ENCODE peak calls at places on chromosomes 11 and 22, in six cellular contexts. W is dorsolateral prefrontal cortex, T is fibroblast of the aortic adventitia, G is heart right ventricle, X is glutamatergic neuron, U is activated B cell treated with CpG ODN at 0.5 μM for 24 hours. D is an unnamed sample.

GRCh38 chr11:119093951-119094815 is 7.5 kb downstream of the DPAGT1 start:
- DNase-seq in W (peak), T (peak), G (no peak), X (peak), U (no peak), D (no peak)

GRCh38 chr11:102757823-102758549 is 22.4 kb downstream of the MMP10 start:
- DNase-seq in W (no peak), T (peak), G (no peak), X (no peak), U (no peak), D (no peak)

GRCh38 chr22:47921906-47922305 is 1159.5 kb downstream of the TBC1D22A start:
- DNase-seq in W (no peak), T (no peak), G (no peak), X (no peak), U (no peak), D (no peak)

GRCh38 chr11:94457118-94458029 is 36.3 kb downstream of the MRE11 start:
- DNase-seq in W (no peak), T (no peak), G (no peak), X (no peak), U (no peak), D (no peak)

GRCh38 chr11:75558939-75559843 is 2.9 kb upstream of the SERPINH1 start:
- DNase-seq in W (no peak), T (peak), G (peak), X (no peak), U (no peak), D (no peak)

GRCh38 chr11:32255876-32256275 is 165.0 kb downstream of the RCN1 start:
- DNase-seq in W (no peak), T (no peak), G (no peak), X (peak), U (no peak), D (no peak)

GRCh38 chr22:28903080-28903479 is 19.7 kb downstream of the ZNRF3 start:
- DNase-seq in W (no peak), T (peak), G (peak), X (no peak), U (no peak), D (peak)

GRCh38 chr11:129610545-129610944 is 205.1 kb upstream of the TMEM45B start:
- DNase-seq in W (no peak), T (no peak), G (no peak), X (no peak), U (no peak), D (no peak)

GRCh38 chr11:129143335-129143734 is 48.8 kb downstream of the ARHGAP32 start:
- DNase-seq in W (peak), T (peak), G (peak), X (no peak), U (no peak), D (peak)

GRCh38 chr11:92415246-92415645 is 190.6 kb downstream of the FAT3 start:
- DNase-seq in W (no peak), T (peak), G (no peak), X (no peak), U (no peak), D (no peak)

GRCh38 chr11:77457340-77457739 is 16.6 kb downstream of the PAK1 start:
- DNase-seq in W (no peak), T (no peak), G (no peak), X (no peak), U (no peak), D (no peak)

GRCh38 chr11:1439341-1439740 is 47.2 kb downstream of the MOB2 start:
- DNase-seq in W (no peak), T (no peak), G (no peak), X (no peak), U (no peak), D (no peak)

GRCh38 chr22:32574957-32575893 is 100.6 kb downstream of the FBXO7 start:
- DNase-seq in W (no peak), T (no peak), G (no peak), X (no peak), U (no peak), D (no peak)

GRCh38 chr11:60899021-60899936 is 7.1 kb downstream of the PRPF19 start:
- DNase-seq in W (no peak), T (peak), G (no peak), X (no peak), U (no peak), D (no peak)

GRCh38 chr11:13972958-13973357 is 10.4 kb downstream of the SPON1 start:
- DNase-seq in W (no peak), T (peak), G (no peak), X (no peak), U (no peak), D (no peak)

GRCh38 chr11:115682101-115682500 is 177.9 kb upstream of the CADM1 start:
- DNase-seq in W (no peak), T (no peak), G (no peak), X (no peak), U (no peak), D (no peak)

GRCh38 chr11:113163291-113164030 is 150.9 kb upstream of the TTC12 start:
- DNase-seq in W (no peak), T (peak), G (no peak), X (no peak), U (no peak), D (no peak)

GRCh38 chr11:76846441-76846840 is 14.3 kb upstream of the ACER3 start:
- DNase-seq in W (no peak), T (no peak), G (no peak), X (no peak), U (no peak), D (no peak)

GRCh38 chr11:77418155-77418980 is 55.5 kb downstream of the PAK1 start:
- DNase-seq in W (no peak), T (no peak), G (no peak), X (no peak), U (no peak), D (no peak)

GRCh38 chr11:122128146-122128545 is 12.1 kb upstream of the BLID start:
- DNase-seq in W (no peak), T (no peak), G (no peak), X (no peak), U (no peak), D (no peak)

GRCh38 chr11:72411623-72412532 is 22.5 kb downstream of the CLPB start:
- DNase-seq in W (no peak), T (no peak), G (no peak), X (peak), U (peak), D (no peak)

GRCh38 chr22:40383905-40384304 is 13.5 kb downstream of the SGSM3 start:
- DNase-seq in W (no peak), T (peak), G (no peak), X (no peak), U (no peak), D (no peak)

GRCh38 chr11:120929664-120930154 is 94.2 kb upstream of the TBCEL start:
- DNase-seq in W (no peak), T (peak), G (peak), X (peak), U (no peak), D (peak)

GRCh38 chr11:123561046-123561781 is 93.2 kb downstream of the SCN3B start:
- DNase-seq in W (peak), T (peak), G (peak), X (peak), U (no peak), D (peak)

GRCh38 chr11:133821776-133822175 is 23.5 kb downstream of the SPATA19 start:
- DNase-seq in W (peak), T (no peak), G (peak), X (peak), U (no peak), D (peak)

GRCh38 chr11:70138403-70138802 is 60.3 kb downstream of the ANO1 start:
- DNase-seq in W (no peak), T (no peak), G (no peak), X (no peak), U (no peak), D (no peak)

GRCh38 chr11:111707039-111707690 is 59.0 kb downstream of the PPP2R1B start:
- DNase-seq in W (no peak), T (peak), G (peak), X (no peak), U (no peak), D (peak)

GRCh38 chr11:86551286-86551685 is 121.1 kb downstream of the ME3 start:
- DNase-seq in W (no peak), T (peak), G (peak), X (no peak), U (no peak), D (no peak)

GRCh38 chr22:17086750-17087149 is 1.9 kb downstream of the IL17RA start:
- DNase-seq in W (no peak), T (no peak), G (no peak), X (no peak), U (no peak), D (no peak)

GRCh38 chr11:45332486-45332934 is 46.4 kb upstream of the SYT13 start:
- DNase-seq in W (no peak), T (peak), G (peak), X (peak), U (no peak), D (no peak)

GRCh38 chr22:35746248-35746647 is 28.6 kb downstream of the APOL5 start:
- DNase-seq in W (no peak), T (no peak), G (no peak), X (no peak), U (no peak), D (peak)

GRCh38 chr22:26674211-26675190 is 17.1 kb downstream of the MIAT start:
- DNase-seq in W (no peak), T (no peak), G (no peak), X (no peak), U (no peak), D (no peak)

GRCh38 chr11:130634981-130635473 is 186.6 kb downstream of the ADAMTS15 start:
- DNase-seq in W (no peak), T (peak), G (no peak), X (no peak), U (no peak), D (no peak)

GRCh38 chr11:128506384-128506783 is 81.0 kb downstream of the ETS1 start:
- DNase-seq in W (no peak), T (no peak), G (no peak), X (no peak), U (no peak), D (no peak)

GRCh38 chr22:23192133-23192532 is 11.8 kb downstream of the BCR start:
- DNase-seq in W (no peak), T (no peak), G (no peak), X (no peak), U (no peak), D (no peak)

GRCh38 chr11:102469196-102469821 is 16.7 kb upstream of the TMEM123 start:
- DNase-seq in W (no peak), T (peak), G (no peak), X (no peak), U (no peak), D (no peak)

GRCh38 chr22:48619721-48620120 is 1208.0 kb downstream of the BRD1 start:
- DNase-seq in W (no peak), T (no peak), G (no peak), X (no peak), U (no peak), D (no peak)

GRCh38 chr11:4094348-4095291 is at the start of gene RRM1:
- DNase-seq in W (peak), T (peak), G (peak), X (peak), U (peak), D (peak)
- TF ChIP-seq CTCF in W (no peak), T (no peak), G (no peak), X (no peak), U (no peak), D (no peak)

DNA sequence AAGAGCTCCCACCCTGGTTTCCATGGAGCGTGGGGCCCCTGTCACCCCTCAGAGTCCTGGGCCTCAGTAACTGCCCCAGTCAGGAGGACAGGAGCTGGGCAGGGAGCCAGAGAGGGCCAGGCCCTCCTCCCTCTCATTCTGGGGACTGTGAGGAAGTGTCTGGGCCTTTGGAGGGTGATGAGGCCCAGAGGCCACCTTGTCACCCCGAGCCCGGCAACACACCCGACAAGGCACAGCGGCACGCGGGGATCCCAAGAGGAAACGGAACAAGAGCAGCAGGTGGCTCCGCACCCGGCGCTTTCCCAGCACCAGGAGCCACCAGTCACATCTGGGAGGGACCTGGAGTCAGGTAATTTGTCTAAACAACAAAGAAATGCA is 72.1 kb downstream of the CELSR1 start:
- DNase-seq in W (no peak), T (no peak), G (peak), X (no peak), U (no peak), D (peak)
- TF ChIP-seq CTCF in W (no peak), T (no peak), G (no peak), X (no peak), U (no peak), D (no peak)

GRCh38 chr22:24201681-24202590 is 20.6 kb downstream of the SUSD2 start:
- DNase-seq in W (no peak), T (no peak), G (no peak), X (no peak), U (no peak), D (no peak)

GRCh38 chr22:24207264-24208011 is 26.2 kb downstream of the SUSD2 start:
- DNase-seq in W (no peak), T (peak), G (no peak), X (no peak), U (no peak), D (no peak)

GRCh38 chr22:24209016-24209415 is 27.7 kb downstream of the SUSD2 start:
- DNase-seq in W (no peak), T (no peak), G (no peak), X (no peak), U (no peak), D (no peak)

GRCh38 chr22:24208012-24208749 is 26.9 kb downstream of the SUSD2 start:
- DNase-seq in W (no peak), T (peak), G (peak), X (no peak), U (no peak), D (no peak)

GRCh38 chr22:24205438-24206189 is 24.3 kb downstream of the SUSD2 start:
- DNase-seq in W (no peak), T (no peak), G (no peak), X (no peak), U (no peak), D (no peak)
- TF ChIP-seq CTCF in W (no peak), T (no peak), G (no peak), X (no peak), U (no peak), D (no peak)

GRCh38 chr22:37820350-37820749 is 2.8 kb upstream of the GALR3 start:
- DNase-seq in W (no peak), T (no peak), G (no peak), X (no peak), U (no peak), D (no peak)

GRCh38 chr22:37819100-37819433 is 4.1 kb upstream of the GALR3 start:
- DNase-seq in W (no peak), T (no peak), G (no peak), X (no peak), U (no peak), D (no peak)

GRCh38 chr22:37816543-37817180 is 6.5 kb upstream of the GALR3 start:
- DNase-seq in W (no peak), T (no peak), G (no peak), X (no peak), U (no peak), D (no peak)

GRCh38 chr22:37817705-37818311 is 5.4 kb upstream of the GALR3 start:
- DNase-seq in W (peak), T (peak), G (peak), X (peak), U (peak), D (peak)

GRCh38 chr22:37818397-37819099 is 4.6 kb upstream of the GALR3 start:
- DNase-seq in W (peak), T (peak), G (peak), X (peak), U (peak), D (peak)
- TF ChIP-seq CTCF in W (peak), T (peak), G (peak), X (peak), U (no peak), D (peak)

DNA sequence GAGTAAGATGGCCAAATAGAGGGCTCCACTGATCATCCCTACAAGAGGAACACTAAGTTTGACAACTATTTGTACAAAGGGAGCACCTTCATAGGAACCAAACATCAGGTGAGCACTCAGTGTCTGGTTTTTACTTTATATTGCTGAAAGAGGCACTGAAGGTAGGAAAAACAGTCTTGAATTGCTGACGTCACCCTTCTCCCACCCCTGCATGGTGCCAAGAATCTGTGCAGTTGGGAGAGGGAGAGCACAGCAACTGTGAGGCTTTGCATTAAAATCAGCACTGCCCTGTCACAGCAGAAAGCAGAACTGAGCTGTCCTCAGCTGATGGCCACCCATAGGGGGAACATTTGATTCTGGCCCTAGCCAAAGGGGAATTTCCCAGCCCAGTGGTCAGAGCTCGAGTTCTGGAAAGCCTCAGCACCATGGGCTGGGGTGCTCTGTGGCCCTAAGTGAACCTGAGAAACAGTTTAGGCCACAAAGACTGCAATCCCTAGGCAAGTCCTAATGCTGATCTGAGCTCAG is 37.9 kb downstream of the PIWIL3 start:
- DNase-seq in W (no peak), T (no peak), G (no peak), X (no peak), U (no peak), D (no peak)
- TF ChIP-seq CTCF in W (no peak), T (no peak), G (no peak), X (no peak), U (no peak), D (no peak)

GRCh38 chr11:64765841-64766682 is 6.3 kb upstream of the PYGM start:
- DNase-seq in W (peak), T (no peak), G (no peak), X (no peak), U (no peak), D (no peak)

GRCh38 chr11:64763804-64764611 is 4.2 kb upstream of the PYGM start:
- DNase-seq in W (no peak), T (no peak), G (no peak), X (no peak), U (no peak), D (no peak)

GRCh38 chr11:64766881-64767280 is 7.1 kb upstream of the PYGM start:
- DNase-seq in W (no peak), T (no peak), G (no peak), X (no peak), U (no peak), D (no peak)

GRCh38 chr11:64764753-64765152 is 5.0 kb upstream of the PYGM start:
- DNase-seq in W (peak), T (no peak), G (no peak), X (no peak), U (no peak), D (no peak)

DNA sequence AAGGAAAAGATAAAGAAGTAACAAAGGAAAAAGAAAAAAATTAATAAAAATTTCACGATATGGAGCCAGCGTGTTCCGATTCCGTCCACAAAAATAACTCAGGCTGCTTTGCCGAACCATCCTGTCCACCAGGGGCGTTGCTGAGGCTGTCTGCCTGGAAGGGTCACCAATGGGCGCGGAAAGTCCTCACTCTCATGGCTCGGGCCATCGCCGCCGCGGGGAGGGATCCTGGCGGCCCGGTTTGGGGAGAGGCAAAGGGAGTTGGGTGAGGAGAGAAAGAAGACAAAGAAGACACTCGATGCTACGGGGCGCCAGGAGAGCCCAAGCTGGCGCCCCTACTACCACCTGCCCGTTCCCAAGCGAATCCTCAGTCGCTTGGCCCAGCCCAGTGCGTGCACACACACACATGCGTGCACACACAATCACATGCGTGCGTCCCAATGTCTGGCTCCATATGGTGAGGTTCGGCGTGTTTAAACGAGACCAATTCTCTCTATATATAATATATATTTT is 5.6 kb upstream of the PYGM start:
- DNase-seq in W (peak), T (no peak), G (no peak), X (peak), U (no peak), D (no peak)
- TF ChIP-seq CTCF in W (no peak), T (peak), G (no peak), X (no peak), U (no peak), D (peak)

D was measured in left ventricle myocardium inferior.